ENCODE peak calls at places on chromosomes 5 and 9, in eight cellular contexts. X is epithelial cell of prostate, G is right cardiac atrium, S is aorta, E is cardiac muscle cell, R is tibial artery, F is endodermal cell, H is PC-9. U is an unnamed sample.

GRCh38 chr5:150895431-150896428 is 9.1 kb downstream of the ZNF300 start:
- DNase-seq in S (no peak), G (no peak), R (no peak), E (no peak), H (no peak), F (no peak), X (no peak), U (no peak)

GRCh38 chr9:137707361-137707760 is 88.6 kb downstream of the EHMT1 start:
- DNase-seq in F (no peak), X (no peak), G (no peak), R (no peak), H (no peak), S (no peak), E (no peak), U (no peak)

GRCh38 chr5:122967625-122968024 is 68.9 kb downstream of the PPIC start:
- DNase-seq in F (no peak), R (no peak), H (no peak), X (no peak), E (no peak), S (no peak), G (no peak), U (no peak)

GRCh38 chr9:38359689-38360385 is 32.7 kb upstream of the ALDH1B1 start:
- DNase-seq in S (no peak), G (no peak), E (peak), X (no peak), H (no peak), R (peak), F (no peak), U (no peak)

GRCh38 chr5:16593630-16594029 is 23.2 kb downstream of the RETREG1 start:
- DNase-seq in F (no peak), H (no peak), X (no peak), E (no peak), G (no peak), R (no peak), S (no peak), U (no peak)

GRCh38 chr9:99929652-99930051 is 23.2 kb downstream of the STX17 start:
- DNase-seq in F (no peak), R (no peak), H (no peak), X (no peak), G (no peak), S (no peak), E (no peak), U (no peak)

GRCh38 chr9:116223926-116224325 is 70.3 kb downstream of the PAPPA start:
- DNase-seq in F (no peak), R (no peak), S (no peak), X (no peak), H (no peak), E (no peak), G (no peak), U (no peak)

GRCh38 chr5:128111818-128112448 is 28.4 kb downstream of the SLC12A2 start:
- DNase-seq in H (no peak), S (no peak), F (no peak), R (no peak), X (no peak), G (no peak), E (peak), U (no peak)

GRCh38 chr9:127730262-127730661 is 4.8 kb downstream of the TOR2A start:
- DNase-seq in H (no peak), G (peak), E (no peak), F (no peak), R (no peak), X (no peak), S (no peak), U (no peak)

GRCh38 chr9:26809795-26810194 is 82.8 kb downstream of the CAAP1 start:
- DNase-seq in S (no peak), R (no peak), X (peak), G (no peak), H (no peak), F (no peak), E (peak), U (no peak)

GRCh38 chr9:131954299-131954698 is 125.4 kb downstream of the MED27 start:
- DNase-seq in E (no peak), G (no peak), R (no peak), F (peak), H (no peak), S (no peak), X (no peak), U (no peak)

GRCh38 chr5:62538017-62538942 is 40.3 kb upstream of the LRRC70 start:
- DNase-seq in X (peak), F (no peak), S (no peak), G (no peak), E (peak), H (peak), R (no peak), U (no peak)

GRCh38 chr9:126669108-126669507 is 55.4 kb downstream of the LMX1B start:
- DNase-seq in E (no peak), R (no peak), G (no peak), X (no peak), S (no peak), H (no peak), F (peak), U (no peak)

GRCh38 chr9:72362118-72362531 is 2.9 kb downstream of the ZFAND5 start:
- DNase-seq in E (peak), H (no peak), S (no peak), R (no peak), F (no peak), X (no peak), G (no peak), U (no peak)

GRCh38 chr5:133681896-133682295 is 69.6 kb upstream of the FSTL4 start:
- DNase-seq in H (no peak), E (no peak), G (no peak), S (no peak), X (no peak), F (peak), R (no peak), U (no peak)

GRCh38 chr5:122756263-122756911 is 18.5 kb upstream of the SNX2 start:
- DNase-seq in E (peak), G (no peak), X (no peak), H (no peak), R (no peak), S (no peak), F (no peak), U (no peak)

GRCh38 chr9:137621131-137621757 is 2.4 kb downstream of the EHMT1 start:
- DNase-seq in S (no peak), X (no peak), F (no peak), E (peak), H (no peak), G (no peak), R (no peak), U (no peak)

GRCh38 chr9:129834489-129835127 is 467 bp downstream of the C9orf78 start:
- DNase-seq in G (no peak), X (no peak), F (no peak), E (no peak), S (no peak), R (no peak), H (peak), U (no peak)

GRCh38 chr5:93423333-93423714 is 157.7 kb downstream of the NR2F1-AS1 start:
- DNase-seq in X (no peak), R (no peak), G (no peak), E (no peak), F (no peak), H (no peak), S (no peak), U (no peak)

GRCh38 chr5:123156577-123157296 is 67.7 kb downstream of the PRDM6 start:
- DNase-seq in H (no peak), G (no peak), X (no peak), S (no peak), R (no peak), F (no peak), E (peak), U (no peak)

GRCh38 chr5:14824490-14824889 is 47.1 kb downstream of the ANKH start:
- DNase-seq in F (no peak), X (no peak), S (no peak), R (no peak), G (no peak), E (no peak), H (no peak), U (no peak)
- H3K27ac ChIP-seq in F (no peak), X (no peak), S (no peak), R (no peak), G (no peak), E (no peak), H (no peak), U (no peak)

GRCh38 chr9:113522419-113522818 is 58.9 kb downstream of the RGS3 start:
- DNase-seq in E (no peak), R (no peak), G (no peak), S (no peak), F (no peak), X (no peak), H (no peak), U (no peak)
- H3K27ac ChIP-seq in E (peak), R (peak), G (peak), S (peak), F (no peak), X (no peak), H (no peak), U (peak)

DNA sequence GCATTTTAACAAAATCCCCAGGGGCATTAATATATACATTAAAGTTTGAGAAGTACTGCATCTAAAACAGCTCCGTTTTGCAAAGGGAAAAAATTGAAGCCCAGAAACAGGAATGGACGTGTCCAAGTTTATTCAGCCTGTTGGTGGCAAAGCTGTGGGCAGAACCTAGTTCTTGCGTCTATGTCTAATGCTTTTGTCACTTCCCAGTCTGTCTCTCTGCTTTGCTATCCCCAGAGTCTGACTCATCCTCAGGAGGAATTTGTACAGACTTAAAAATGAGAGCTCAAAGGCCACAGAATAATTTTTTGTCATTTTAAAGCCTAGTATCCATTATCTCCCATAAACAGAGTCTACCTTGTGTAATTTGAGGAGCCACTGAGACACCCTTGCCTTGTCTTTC is 330.9 kb upstream of the GRIA1 start:
- DNase-seq in F (no peak), R (no peak), S (no peak), X (no peak), E (peak), H (no peak), G (no peak), U (no peak)
- H3K27ac ChIP-seq in F (no peak), R (no peak), S (no peak), X (peak), E (no peak), H (no peak), G (no peak), U (no peak)

DNA sequence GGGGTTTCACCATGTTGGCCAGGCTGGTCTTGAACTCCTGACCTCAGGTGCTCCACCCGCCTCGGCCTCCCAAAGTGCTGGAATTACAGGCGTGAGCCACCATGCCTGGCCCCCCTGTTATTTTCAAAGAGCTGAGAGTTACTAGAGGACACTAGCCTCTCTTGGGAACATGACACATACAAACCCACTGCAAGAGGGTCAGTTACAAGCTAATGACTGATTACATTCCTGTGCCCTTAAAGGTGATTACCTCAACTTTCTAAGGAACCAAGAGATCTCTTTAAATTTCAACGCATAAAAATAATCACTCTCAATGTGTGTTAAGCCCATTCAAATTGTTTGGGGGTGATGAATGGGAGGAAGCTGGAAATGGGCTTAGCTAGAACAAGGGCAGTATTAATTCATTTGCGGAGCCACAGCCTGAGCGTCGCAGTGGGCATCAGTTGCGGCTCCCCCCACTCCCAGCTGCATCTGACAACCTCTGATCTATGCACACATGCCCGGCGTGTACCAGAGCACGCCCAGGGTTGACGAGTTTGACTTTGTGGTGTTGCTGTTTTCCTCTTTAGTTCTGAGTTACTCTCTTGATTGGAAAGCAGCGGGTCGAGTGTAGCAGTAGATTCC is 146.9 kb downstream of the GOLPH3 start:
- DNase-seq in X (no peak), F (no peak), R (no peak), H (no peak), E (no peak), S (no peak), G (no peak), U (no peak)
- H3K27ac ChIP-seq in X (peak), F (peak), R (peak), H (no peak), E (no peak), S (peak), G (peak), U (peak)

GRCh38 chr5:139182528-139183296 is 15.5 kb downstream of the SIL1 start:
- DNase-seq in E (no peak), X (no peak), F (no peak), H (no peak), G (no peak), S (no peak), R (no peak), U (no peak)

GRCh38 chr5:139186752-139187326 is 11.3 kb downstream of the SIL1 start:
- DNase-seq in F (no peak), H (no peak), X (no peak), E (no peak), R (no peak), S (no peak), G (no peak), U (no peak)

GRCh38 chr5:139183502-139183901 is 14.7 kb downstream of the SIL1 start:
- DNase-seq in G (no peak), R (no peak), S (no peak), E (no peak), F (no peak), H (no peak), X (no peak), U (no peak)

GRCh38 chr5:139186293-139186692 is 11.9 kb downstream of the SIL1 start:
- DNase-seq in S (no peak), E (peak), H (no peak), F (no peak), R (no peak), G (no peak), X (no peak), U (no peak)

DNA sequence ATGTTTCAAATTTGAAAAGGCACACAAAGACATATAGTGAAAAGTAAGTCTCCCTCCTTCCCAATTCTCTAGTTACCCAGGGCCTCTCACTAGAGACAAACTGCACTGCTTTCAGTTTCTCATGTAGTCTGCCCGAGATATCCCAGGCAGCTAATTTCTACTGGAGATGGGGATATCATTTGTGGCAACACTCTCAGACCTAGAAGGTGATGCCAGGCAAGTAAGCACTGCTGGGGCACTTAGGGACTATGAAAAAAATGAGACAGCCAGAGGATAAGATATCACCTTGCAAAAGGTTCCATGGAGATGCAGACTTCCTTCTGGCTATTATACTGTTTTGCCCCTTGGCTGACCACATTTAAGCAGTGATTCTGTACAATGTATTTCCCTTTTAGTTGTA is 12.6 kb downstream of the SIL1 start:
- DNase-seq in R (no peak), H (no peak), G (no peak), S (no peak), E (no peak), X (no peak), F (no peak), U (no peak)
- H3K27ac ChIP-seq in R (no peak), H (no peak), G (no peak), S (peak), E (peak), X (no peak), F (no peak), U (no peak)

DNA sequence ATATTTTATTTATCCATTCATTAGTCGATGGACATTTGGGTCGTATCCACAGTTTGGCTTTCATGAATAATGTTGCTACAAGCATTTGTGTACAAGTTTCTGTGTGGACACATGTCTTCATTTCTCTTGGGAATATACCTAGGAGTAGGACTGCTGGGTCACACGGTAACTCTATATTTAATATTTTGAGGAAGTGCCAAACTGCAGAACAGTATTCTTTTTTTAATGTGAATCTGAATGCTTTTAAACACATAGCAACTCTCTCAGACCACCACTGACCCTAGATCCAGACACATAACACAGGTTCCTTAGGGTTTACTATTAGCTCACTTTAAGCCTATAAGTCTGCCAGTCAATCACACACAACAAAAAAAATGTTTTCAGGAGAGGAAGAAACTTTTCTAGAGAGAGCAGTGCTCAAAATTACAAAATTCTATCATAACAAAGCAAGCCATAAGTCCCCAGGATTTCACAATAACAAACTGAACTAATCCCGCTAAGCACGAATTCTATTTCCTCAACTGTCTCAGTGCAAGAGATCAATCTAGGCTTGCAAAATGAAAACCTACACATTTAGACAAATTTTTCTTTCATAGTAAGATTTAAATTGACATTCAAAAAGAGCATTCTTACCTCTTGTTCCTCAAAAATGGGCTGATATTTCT is 41.8 kb upstream of the GABBR2 start:
- DNase-seq in H (no peak), X (no peak), E (no peak), G (no peak), S (no peak), R (no peak), F (no peak), U (no peak)
- H3K27ac ChIP-seq in H (no peak), X (no peak), E (no peak), G (no peak), S (no peak), R (no peak), F (no peak), U (no peak)

DNA sequence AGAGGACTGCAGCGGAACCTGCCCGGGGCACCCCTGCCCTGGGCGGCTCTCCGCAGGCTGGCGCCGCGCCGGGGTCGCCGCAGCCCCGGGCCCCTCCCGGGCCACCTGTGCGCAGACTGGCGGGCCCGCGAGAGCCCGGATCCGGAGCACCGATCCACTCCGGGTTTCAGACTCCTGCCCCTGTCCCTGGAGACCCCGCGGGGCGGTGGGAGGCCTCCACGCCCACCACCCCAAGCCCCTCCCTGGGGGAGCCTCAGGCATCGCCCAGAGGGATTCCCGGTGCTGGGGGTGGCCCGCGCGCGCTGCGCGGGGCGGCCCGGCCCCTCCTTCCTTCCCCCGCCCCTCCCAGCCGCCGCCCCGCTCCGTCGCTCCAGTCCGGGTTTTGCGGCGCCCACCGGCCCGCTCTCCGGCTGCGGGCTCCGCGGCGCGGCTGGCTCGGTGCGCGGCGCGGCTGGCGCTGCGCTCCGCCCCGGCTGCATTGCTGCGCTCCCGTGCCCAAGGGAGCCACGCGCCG is at the start of gene UNC5A:
- DNase-seq in R (no peak), F (peak), G (no peak), X (no peak), S (no peak), H (no peak), E (peak), U (peak)
- H3K27ac ChIP-seq in R (no peak), F (no peak), G (no peak), X (no peak), S (no peak), H (no peak), E (no peak), U (no peak)

DNA sequence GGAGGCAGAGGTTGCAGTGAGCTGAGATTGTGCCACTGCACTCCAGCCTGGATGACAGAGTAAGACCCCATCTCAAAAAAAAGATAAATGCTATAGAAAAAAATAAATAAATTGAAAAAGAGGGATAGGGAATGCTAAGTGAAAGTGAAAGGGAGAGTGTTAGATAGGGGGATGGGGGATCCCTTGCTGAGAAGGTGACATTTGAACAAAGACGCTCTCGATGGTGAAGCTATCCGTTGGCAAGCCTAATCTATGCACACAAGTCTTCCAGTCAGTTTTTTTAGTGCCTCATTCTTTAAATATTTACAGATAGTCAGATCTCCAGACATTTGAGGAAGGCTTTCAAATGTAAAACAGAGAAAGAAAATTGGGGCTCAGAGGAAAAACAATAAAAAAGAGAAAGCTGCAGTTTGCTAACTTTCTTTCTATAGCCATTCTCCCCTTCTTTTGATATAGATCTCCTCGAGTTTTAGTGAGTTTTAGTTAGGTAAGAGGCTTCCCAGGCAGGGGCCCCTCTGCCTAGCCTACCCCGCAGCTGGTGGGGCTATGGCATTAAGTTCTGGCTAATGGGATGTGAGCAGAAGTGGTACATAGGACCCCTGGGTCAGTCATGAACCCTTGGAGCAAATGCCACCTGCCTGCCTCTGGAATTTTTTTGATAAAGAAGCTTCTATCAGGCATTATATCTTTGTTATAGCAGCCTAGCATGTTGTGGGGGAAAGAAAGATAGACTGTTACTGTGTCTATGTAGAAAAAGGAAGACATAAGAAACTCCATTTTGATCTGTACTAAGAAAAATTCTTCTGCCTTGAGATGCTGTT is 12.0 kb downstream of the GLRX start:
- DNase-seq in X (no peak), R (no peak), E (no peak), S (no peak), H (no peak), F (peak), G (no peak), U (no peak)
- H3K27ac ChIP-seq in X (peak), R (peak), E (peak), S (no peak), H (no peak), F (peak), G (peak), U (peak)